ENCODE peak calls at places on chromosome 20, in six cellular contexts. B is mesenchymal stem cell, G is neuronal stem cell, V is H1, U is IMR-90, Z is H9. S is an unnamed sample.

GRCh38 chr20:23643665-23644064 is 5.9 kb upstream of the CST3 start:
- DNase-seq in U (no peak), V (no peak), B (no peak), Z (no peak), G (no peak), S (no peak)

GRCh38 chr20:43982886-43983285 is 68.2 kb downstream of the TOX2 start:
- DNase-seq in V (no peak), G (no peak), Z (no peak), B (no peak), U (no peak), S (no peak)

GRCh38 chr20:3696200-3696599 is 14.4 kb upstream of the ADAM33 start:
- DNase-seq in G (no peak), U (no peak), B (no peak), V (no peak), Z (no peak), S (no peak)

GRCh38 chr20:11411765-11412164 is 505.9 kb upstream of the BTBD3 start:
- DNase-seq in U (no peak), V (no peak), B (no peak), G (no peak), Z (peak; percentile 32), S (no peak)

GRCh38 chr20:63653041-63653973 is at the start of gene STMN3:
- DNase-seq in G (peak; percentile 93), B (peak; percentile 92), Z (peak; percentile 98), U (peak; percentile 88), V (no peak), S (peak; percentile 79)

GRCh38 chr20:11888648-11889047 is 29.0 kb upstream of the BTBD3 start:
- DNase-seq in B (no peak), U (no peak), V (no peak), Z (no peak), G (no peak), S (no peak)

GRCh38 chr20:19727251-19727847 is 30.7 kb upstream of the RIN2 start:
- DNase-seq in V (no peak), U (no peak), Z (no peak), B (no peak), G (no peak), S (no peak)

GRCh38 chr20:50848846-50849673 is 54.2 kb downstream of the BCAS4 start:
- DNase-seq in U (no peak), Z (no peak), V (no peak), B (no peak), G (no peak), S (no peak)

GRCh38 chr20:34629342-34629741 is 47.5 kb downstream of the PIGU start:
- DNase-seq in B (no peak), Z (no peak), G (no peak), V (no peak), U (no peak), S (no peak)

GRCh38 chr20:34626978-34627377 is 49.9 kb downstream of the PIGU start:
- DNase-seq in B (no peak), U (no peak), Z (no peak), V (no peak), G (no peak), S (no peak)

GRCh38 chr20:34629904-34630303 is 47.0 kb downstream of the PIGU start:
- DNase-seq in G (no peak), U (no peak), V (no peak), B (no peak), Z (no peak), S (no peak)

GRCh38 chr20:34628026-34628425 is 48.9 kb downstream of the PIGU start:
- DNase-seq in G (no peak), U (peak; percentile 7), B (no peak), V (no peak), Z (no peak), S (peak; percentile 17)

GRCh38 chr20:34627458-34627857 is 49.4 kb downstream of the PIGU start:
- DNase-seq in Z (no peak), B (no peak), U (no peak), V (no peak), G (no peak), S (no peak)
- H2BK120ac ChIP-seq in Z (no peak overlapping the region), B (no peak overlapping the region), U (no peak overlapping the region), V (no peak overlapping the region), G (no peak overlapping the region), S (no peak overlapping the region)

DNA sequence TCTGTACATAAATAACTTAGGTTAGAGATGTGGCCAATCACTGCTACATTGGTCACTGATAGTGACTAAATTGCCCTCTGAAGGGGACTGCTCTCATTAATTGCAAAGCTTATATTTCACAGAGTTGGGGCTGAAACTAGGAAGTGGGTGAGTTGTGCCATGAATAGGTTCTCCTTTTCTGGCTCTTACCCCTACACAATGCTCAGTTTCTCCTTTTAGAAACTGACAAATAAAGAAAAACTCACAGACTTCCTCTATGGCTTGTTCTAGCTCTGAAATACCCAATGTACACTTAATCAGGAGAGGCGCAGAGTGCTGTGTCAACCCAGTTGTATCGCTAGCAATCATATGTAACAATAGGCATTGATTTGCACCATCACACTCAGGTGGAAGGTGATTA is 41.2 kb upstream of the PROKR2 start:
- DNase-seq in B (no peak), V (no peak), Z (no peak), G (no peak), U (no peak), S (no peak)
- H3K14ac ChIP-seq in B (no peak overlapping the region), V (no peak overlapping the region), Z (no peak overlapping the region), G (no peak overlapping the region), U (no peak overlapping the region), S (no peak overlapping the region)

DNA sequence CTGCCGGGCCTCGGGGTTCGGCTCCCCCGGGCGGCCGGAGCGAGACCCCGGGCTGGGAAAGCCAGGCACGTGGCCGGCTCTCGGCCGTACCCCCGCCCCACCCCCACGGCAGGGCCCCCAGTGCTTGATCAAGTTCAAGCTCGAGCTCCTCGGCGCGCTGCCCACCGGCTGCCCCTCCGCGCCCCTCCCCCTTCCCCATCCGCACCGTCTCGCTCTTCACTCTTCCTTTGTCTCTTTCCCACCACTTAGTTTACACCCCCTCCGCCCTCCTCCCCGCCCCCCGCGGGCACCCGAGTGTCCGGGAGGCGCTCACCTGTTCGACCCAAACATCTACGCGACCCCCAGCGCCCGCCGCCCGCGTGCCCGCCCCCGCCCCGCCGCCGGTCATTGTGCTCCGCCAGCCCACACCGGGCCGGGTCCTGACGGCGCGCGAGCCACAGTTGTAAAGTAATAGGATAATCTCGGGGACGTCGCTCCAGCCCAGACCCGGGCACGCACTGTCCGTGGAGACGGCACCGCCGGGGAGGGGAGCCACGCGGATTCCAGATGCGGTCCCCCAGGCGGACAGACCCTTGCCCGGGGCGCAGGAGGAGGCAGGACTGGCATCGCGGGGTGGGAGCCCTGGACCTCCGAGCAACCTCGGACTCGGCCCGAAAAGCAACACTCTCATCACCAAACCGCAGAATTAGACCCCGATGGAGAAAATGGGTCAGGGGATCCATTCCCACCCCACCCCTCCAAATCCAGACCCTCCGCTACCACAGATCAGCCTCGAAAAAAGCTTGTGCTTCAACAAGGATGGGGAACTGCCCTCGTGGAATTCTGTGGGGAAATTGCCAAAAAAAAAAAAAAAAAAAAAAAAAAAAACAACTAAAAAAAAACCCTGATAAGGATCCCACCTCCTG is 100.7 kb downstream of the NOL4L start:
- DNase-seq in B (peak; percentile 61), V (no peak), G (no peak), U (no peak), Z (peak; percentile 66), S (no peak)
- H2BK120ac ChIP-seq in B (peak overlapping the region; percentile 96), V (peak overlapping the region; percentile 45), G (peak overlapping the region; percentile 93), U (peak overlapping the region; percentile 63), Z (peak overlapping the region; percentile 58), S (peak overlapping the region; percentile 99)

GRCh38 chr20:22535483-22535882 is 48.9 kb downstream of the FOXA2 start:
- DNase-seq in Z (no peak), U (no peak), V (no peak), B (no peak), G (no peak), S (no peak)
- H3K14ac ChIP-seq in Z (no peak overlapping the region), U (no peak overlapping the region), V (no peak overlapping the region), B (no peak overlapping the region), G (no peak overlapping the region), S (no peak overlapping the region)

GRCh38 chr20:15154070-15154469 is 816.7 kb upstream of the FLRT3 start:
- DNase-seq in G (no peak), V (no peak), U (no peak), B (no peak), Z (no peak), S (no peak)
- H2BK120ac ChIP-seq in G (no peak overlapping the region), V (no peak overlapping the region), U (no peak overlapping the region), B (no peak overlapping the region), Z (no peak overlapping the region), S (no peak overlapping the region)

DNA sequence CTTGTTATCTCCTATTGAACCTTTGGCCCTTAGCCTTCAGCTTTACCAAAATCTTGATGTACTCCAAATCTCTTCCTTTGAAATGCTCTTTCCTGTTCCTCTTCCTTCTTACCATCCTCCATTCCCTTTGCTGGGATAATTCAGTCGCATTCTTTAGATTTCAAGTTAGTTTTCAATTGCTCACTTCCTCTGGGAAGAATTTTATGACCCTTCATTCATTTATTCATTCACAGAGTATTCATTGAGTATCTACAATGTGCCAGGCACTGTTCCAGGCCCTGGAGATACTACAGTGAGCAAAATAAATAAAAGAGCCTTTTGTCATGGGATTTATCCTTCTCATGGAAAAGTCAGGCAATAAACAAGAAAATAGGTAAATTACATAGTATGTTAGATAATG is 548.2 kb upstream of the FLRT3 start:
- DNase-seq in G (no peak), U (no peak), B (no peak), Z (no peak), V (no peak), S (no peak)
- H3K14ac ChIP-seq in G (no peak overlapping the region), U (no peak overlapping the region), B (no peak overlapping the region), Z (no peak overlapping the region), V (no peak overlapping the region), S (no peak overlapping the region)

GRCh38 chr20:45545754-45546453 is 1.3 kb downstream of the EPPIN start:
- DNase-seq in V (no peak), Z (peak; percentile 35), G (peak; percentile 29), B (peak; percentile 23), U (peak; percentile 37), S (no peak)

GRCh38 chr20:45547206-45547770 is at the start of gene EPPIN:
- DNase-seq in B (no peak), Z (no peak), V (no peak), U (no peak), G (no peak), S (no peak)

GRCh38 chr20:45548410-45548809 is 1.2 kb upstream of the EPPIN start:
- DNase-seq in G (no peak), Z (no peak), U (no peak), V (no peak), B (no peak), S (no peak)

GRCh38 chr20:45550765-45551164 is 3.6 kb upstream of the EPPIN start:
- DNase-seq in G (no peak), V (no peak), U (no peak), Z (no peak), B (no peak), S (no peak)

DNA sequence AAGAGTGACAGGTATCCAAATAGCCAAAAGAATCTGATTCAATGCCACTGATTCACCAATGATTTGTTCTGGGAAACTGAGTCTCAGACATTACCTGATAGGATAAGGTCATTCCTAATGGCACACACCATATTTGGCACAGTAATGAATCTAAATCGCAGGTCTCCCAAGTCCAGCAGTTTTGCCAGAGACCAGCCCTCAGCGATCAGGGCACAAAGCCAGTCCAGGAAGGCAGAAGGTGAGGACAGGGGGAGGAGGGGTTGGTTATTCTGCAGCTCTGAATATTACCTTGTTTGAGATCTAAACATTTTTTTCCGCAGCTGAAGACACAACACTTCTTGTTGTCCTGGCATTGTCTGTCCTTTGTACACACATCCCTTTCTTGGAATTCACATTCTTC is 1.9 kb downstream of the EPPIN start:
- DNase-seq in B (no peak), Z (no peak), V (no peak), U (no peak), G (no peak), S (no peak)
- H2BK120ac ChIP-seq in B (no peak overlapping the region), Z (no peak overlapping the region), V (no peak overlapping the region), U (no peak overlapping the region), G (no peak overlapping the region), S (no peak overlapping the region)